ENCODE peak calls at places on chromosomes 7 and 10, in ten cellular contexts. One of them, this sample, is unnamed.

GRCh38 chr7:69840248-69840647 is 242.0 kb downstream of the AUTS2 start:
- DNase-seq in stomach: no peak
- DNase-seq in astrocyte of the spinal cord: peak
- DNase-seq in pancreas: no peak
- DNase-seq in prostate gland: no peak
- DNase-seq in bronchial epithelial cell: no peak
- DNase-seq in mammary epithelial cell: no peak
- DNase-seq in NB4: no peak
- DNase-seq in fibroblast of pulmonary artery: no peak
- DNase-seq in K562: no peak
- DNase-seq in this sample: no peak

GRCh38 chr10:27188259-27188658 is 33.1 kb downstream of the MASTL start:
- DNase-seq in bronchial epithelial cell: peak
- DNase-seq in mammary epithelial cell: peak
- DNase-seq in stomach: no peak
- DNase-seq in pancreas: no peak
- DNase-seq in NB4: no peak
- DNase-seq in fibroblast of pulmonary artery: no peak
- DNase-seq in astrocyte of the spinal cord: no peak
- DNase-seq in prostate gland: no peak
- DNase-seq in K562: no peak
- DNase-seq in this sample: no peak

GRCh38 chr7:1289681-1290261 is 57.1 kb downstream of the UNCX start:
- DNase-seq in prostate gland: no peak
- DNase-seq in K562: no peak
- DNase-seq in bronchial epithelial cell: no peak
- DNase-seq in pancreas: no peak
- DNase-seq in NB4: no peak
- DNase-seq in mammary epithelial cell: no peak
- DNase-seq in astrocyte of the spinal cord: no peak
- DNase-seq in fibroblast of pulmonary artery: no peak
- DNase-seq in stomach: no peak
- DNase-seq in this sample: no peak

GRCh38 chr10:25209618-25210017 is 34.8 kb downstream of the GPR158 start:
- DNase-seq in mammary epithelial cell: no peak
- DNase-seq in bronchial epithelial cell: no peak
- DNase-seq in astrocyte of the spinal cord: no peak
- DNase-seq in NB4: no peak
- DNase-seq in stomach: no peak
- DNase-seq in K562: no peak
- DNase-seq in fibroblast of pulmonary artery: no peak
- DNase-seq in prostate gland: no peak
- DNase-seq in pancreas: no peak
- DNase-seq in this sample: no peak

GRCh38 chr10:34979938-34980337 is 110.2 kb downstream of the CUL2 start:
- DNase-seq in mammary epithelial cell: no peak
- DNase-seq in fibroblast of pulmonary artery: no peak
- DNase-seq in stomach: no peak
- DNase-seq in prostate gland: no peak
- DNase-seq in NB4: no peak
- DNase-seq in astrocyte of the spinal cord: no peak
- DNase-seq in K562: no peak
- DNase-seq in pancreas: peak
- DNase-seq in bronchial epithelial cell: no peak
- DNase-seq in this sample: no peak

GRCh38 chr10:132861884-132862461 is 76.0 kb upstream of the NKX6-2 start:
- DNase-seq in bronchial epithelial cell: no peak
- DNase-seq in K562: no peak
- DNase-seq in NB4: no peak
- DNase-seq in prostate gland: no peak
- DNase-seq in pancreas: peak
- DNase-seq in stomach: no peak
- DNase-seq in mammary epithelial cell: no peak
- DNase-seq in astrocyte of the spinal cord: no peak
- DNase-seq in fibroblast of pulmonary artery: no peak
- DNase-seq in this sample: no peak

GRCh38 chr10:37535459-37536246 is 321.8 kb downstream of the ZNF248 start:
- DNase-seq in mammary epithelial cell: peak
- DNase-seq in stomach: no peak
- DNase-seq in astrocyte of the spinal cord: no peak
- DNase-seq in pancreas: no peak
- DNase-seq in fibroblast of pulmonary artery: no peak
- DNase-seq in K562: no peak
- DNase-seq in NB4: no peak
- DNase-seq in bronchial epithelial cell: no peak
- DNase-seq in prostate gland: no peak
- DNase-seq in this sample: no peak

GRCh38 chr10:69639291-69640195 is 9.5 kb downstream of the FAM241B start:
- DNase-seq in mammary epithelial cell: peak
- DNase-seq in fibroblast of pulmonary artery: peak
- DNase-seq in astrocyte of the spinal cord: peak
- DNase-seq in stomach: peak
- DNase-seq in prostate gland: peak
- DNase-seq in bronchial epithelial cell: peak
- DNase-seq in NB4: peak
- DNase-seq in pancreas: no peak
- DNase-seq in K562: peak
- DNase-seq in this sample: peak

GRCh38 chr7:36668080-36668479 is 56.2 kb downstream of the AOAH start:
- DNase-seq in NB4: no peak
- DNase-seq in astrocyte of the spinal cord: no peak
- DNase-seq in prostate gland: no peak
- DNase-seq in mammary epithelial cell: peak
- DNase-seq in stomach: no peak
- DNase-seq in pancreas: no peak
- DNase-seq in bronchial epithelial cell: peak
- DNase-seq in fibroblast of pulmonary artery: no peak
- DNase-seq in K562: no peak
- DNase-seq in this sample: no peak

GRCh38 chr7:73822319-73823173 is 8.2 kb upstream of the CLDN4 start:
- DNase-seq in bronchial epithelial cell: peak
- DNase-seq in mammary epithelial cell: peak
- DNase-seq in NB4: no peak
- DNase-seq in stomach: no peak
- DNase-seq in K562: peak
- DNase-seq in fibroblast of pulmonary artery: peak
- DNase-seq in prostate gland: peak
- DNase-seq in pancreas: peak
- DNase-seq in astrocyte of the spinal cord: peak
- DNase-seq in this sample: peak

GRCh38 chr10:122267849-122268737 is 3.0 kb upstream of the BTBD16 start:
- DNase-seq in fibroblast of pulmonary artery: peak
- DNase-seq in bronchial epithelial cell: peak
- DNase-seq in pancreas: peak
- DNase-seq in stomach: peak
- DNase-seq in astrocyte of the spinal cord: peak
- DNase-seq in mammary epithelial cell: peak
- DNase-seq in K562: peak
- DNase-seq in NB4: peak
- DNase-seq in prostate gland: no peak
- DNase-seq in this sample: peak

DNA sequence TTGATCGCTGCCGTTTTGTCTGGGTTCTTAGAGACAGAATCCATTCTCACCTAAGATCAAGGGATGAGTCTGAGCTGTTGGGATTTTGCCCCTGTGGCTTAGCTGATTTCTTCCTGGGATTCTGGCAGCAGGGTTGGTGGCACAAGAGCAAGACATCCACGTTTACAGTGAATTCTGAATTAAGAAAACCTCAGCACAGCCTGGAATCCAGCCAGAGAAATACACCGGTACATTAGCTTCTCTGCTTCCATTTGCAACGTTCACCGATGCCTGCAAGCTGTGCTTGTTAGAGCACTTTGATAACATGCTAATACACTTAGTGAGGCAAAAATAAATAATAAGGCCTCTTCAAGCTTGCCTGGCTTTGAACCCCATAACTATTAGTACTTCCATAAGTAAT is 569.8 kb downstream of the CALN1 start:
- DNase-seq in prostate gland: no peak
- DNase-seq in K562: no peak
- DNase-seq in mammary epithelial cell: no peak
- DNase-seq in NB4: no peak
- DNase-seq in stomach: no peak
- DNase-seq in astrocyte of the spinal cord: no peak
- DNase-seq in pancreas: no peak
- DNase-seq in fibroblast of pulmonary artery: no peak
- DNase-seq in bronchial epithelial cell: no peak
- DNase-seq in this sample: no peak
- H3K4me3 ChIP-seq in prostate gland: no peak
- H3K4me3 ChIP-seq in K562: no peak
- H3K4me3 ChIP-seq in mammary epithelial cell: no peak
- H3K4me3 ChIP-seq in NB4: no peak
- H3K4me3 ChIP-seq in stomach: no peak
- H3K4me3 ChIP-seq in astrocyte of the spinal cord: no peak
- H3K4me3 ChIP-seq in pancreas: no peak
- H3K4me3 ChIP-seq in fibroblast of pulmonary artery: no peak
- H3K4me3 ChIP-seq in bronchial epithelial cell: no peak
- H3K4me3 ChIP-seq in this sample: no peak

GRCh38 chr7:17474724-17475344 is 176.4 kb downstream of the AHR start:
- DNase-seq in mammary epithelial cell: no peak
- DNase-seq in K562: peak
- DNase-seq in NB4: peak
- DNase-seq in prostate gland: no peak
- DNase-seq in pancreas: no peak
- DNase-seq in astrocyte of the spinal cord: no peak
- DNase-seq in fibroblast of pulmonary artery: no peak
- DNase-seq in stomach: no peak
- DNase-seq in bronchial epithelial cell: no peak
- DNase-seq in this sample: no peak
- TF ChIP-seq CTCF in mammary epithelial cell: peak
- TF ChIP-seq CTCF in K562: no peak
- TF ChIP-seq CTCF in NB4: peak
- TF ChIP-seq CTCF in prostate gland: no peak
- TF ChIP-seq CTCF in pancreas: no peak
- TF ChIP-seq CTCF in astrocyte of the spinal cord: peak
- TF ChIP-seq CTCF in fibroblast of pulmonary artery: peak
- TF ChIP-seq CTCF in stomach: no peak
- TF ChIP-seq CTCF in bronchial epithelial cell: peak
- TF ChIP-seq CTCF in this sample: peak

GRCh38 chr10:103555321-103555649 is 61.8 kb downstream of the NEURL1 start:
- DNase-seq in mammary epithelial cell: no peak
- DNase-seq in fibroblast of pulmonary artery: no peak
- DNase-seq in NB4: no peak
- DNase-seq in prostate gland: no peak
- DNase-seq in bronchial epithelial cell: no peak
- DNase-seq in astrocyte of the spinal cord: no peak
- DNase-seq in pancreas: no peak
- DNase-seq in stomach: no peak
- DNase-seq in K562: no peak
- DNase-seq in this sample: no peak

GRCh38 chr10:103552856-103553742 is 59.6 kb downstream of the NEURL1 start:
- DNase-seq in prostate gland: no peak
- DNase-seq in fibroblast of pulmonary artery: no peak
- DNase-seq in mammary epithelial cell: no peak
- DNase-seq in astrocyte of the spinal cord: no peak
- DNase-seq in NB4: no peak
- DNase-seq in bronchial epithelial cell: no peak
- DNase-seq in pancreas: peak
- DNase-seq in K562: no peak
- DNase-seq in stomach: no peak
- DNase-seq in this sample: no peak

GRCh38 chr10:103553743-103554487 is 60.4 kb downstream of the NEURL1 start:
- DNase-seq in fibroblast of pulmonary artery: no peak
- DNase-seq in astrocyte of the spinal cord: no peak
- DNase-seq in mammary epithelial cell: no peak
- DNase-seq in stomach: no peak
- DNase-seq in bronchial epithelial cell: no peak
- DNase-seq in K562: no peak
- DNase-seq in pancreas: no peak
- DNase-seq in prostate gland: no peak
- DNase-seq in NB4: no peak
- DNase-seq in this sample: no peak

GRCh38 chr10:103555712-103556111 is 62.2 kb downstream of the NEURL1 start:
- DNase-seq in astrocyte of the spinal cord: no peak
- DNase-seq in mammary epithelial cell: no peak
- DNase-seq in stomach: no peak
- DNase-seq in fibroblast of pulmonary artery: no peak
- DNase-seq in prostate gland: no peak
- DNase-seq in K562: no peak
- DNase-seq in NB4: no peak
- DNase-seq in pancreas: peak
- DNase-seq in bronchial epithelial cell: no peak
- DNase-seq in this sample: no peak

DNA sequence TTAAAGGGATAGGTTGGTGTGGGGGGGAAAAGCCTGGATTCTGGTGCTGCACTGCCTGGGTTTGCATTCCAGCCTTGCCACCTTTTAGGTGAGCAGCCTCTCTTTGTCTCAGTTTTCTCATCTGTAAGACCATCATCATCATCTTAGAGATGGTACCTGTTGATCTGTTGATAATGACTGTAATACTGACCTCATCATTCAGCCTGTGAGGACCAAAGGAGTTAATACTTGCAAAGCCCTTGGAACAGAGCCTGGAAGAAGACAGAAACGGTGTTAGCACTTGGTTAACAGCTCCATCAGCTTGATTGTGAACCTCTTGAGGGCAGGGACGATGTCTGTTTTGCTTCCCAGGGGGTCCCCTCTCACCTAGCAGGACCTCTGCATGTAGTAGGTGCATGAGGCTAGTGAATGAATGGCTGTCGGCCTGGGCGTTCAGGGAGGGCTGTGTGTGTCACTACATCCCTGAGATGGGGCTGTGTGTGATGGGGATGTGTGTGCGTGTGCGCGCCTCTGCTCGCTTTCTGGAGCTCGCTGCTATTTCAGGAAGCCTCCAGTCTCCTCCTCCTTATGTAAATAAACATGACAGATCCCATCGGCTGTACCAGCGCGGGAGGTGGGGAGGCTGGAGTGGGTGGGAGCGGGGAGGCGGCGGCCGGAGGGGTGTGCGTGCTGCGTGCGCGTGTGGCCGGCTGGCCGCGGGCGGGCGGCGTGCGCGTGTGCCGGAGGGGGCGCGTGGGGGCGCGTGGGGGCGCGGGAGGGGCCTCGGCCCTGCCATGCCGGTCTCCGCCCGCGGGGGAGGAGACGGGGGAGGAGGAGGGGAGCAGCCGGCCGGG is 61.2 kb downstream of the NEURL1 start:
- DNase-seq in NB4: peak
- DNase-seq in pancreas: peak
- DNase-seq in fibroblast of pulmonary artery: peak
- DNase-seq in K562: peak
- DNase-seq in prostate gland: peak
- DNase-seq in astrocyte of the spinal cord: peak
- DNase-seq in mammary epithelial cell: peak
- DNase-seq in stomach: peak
- DNase-seq in bronchial epithelial cell: peak
- DNase-seq in this sample: peak
- H3K4me3 ChIP-seq in NB4: no peak
- H3K4me3 ChIP-seq in pancreas: peak
- H3K4me3 ChIP-seq in fibroblast of pulmonary artery: peak
- H3K4me3 ChIP-seq in K562: peak
- H3K4me3 ChIP-seq in prostate gland: peak
- H3K4me3 ChIP-seq in astrocyte of the spinal cord: no peak
- H3K4me3 ChIP-seq in mammary epithelial cell: peak
- H3K4me3 ChIP-seq in stomach: peak
- H3K4me3 ChIP-seq in bronchial epithelial cell: peak
- H3K4me3 ChIP-seq in this sample: peak

DNA sequence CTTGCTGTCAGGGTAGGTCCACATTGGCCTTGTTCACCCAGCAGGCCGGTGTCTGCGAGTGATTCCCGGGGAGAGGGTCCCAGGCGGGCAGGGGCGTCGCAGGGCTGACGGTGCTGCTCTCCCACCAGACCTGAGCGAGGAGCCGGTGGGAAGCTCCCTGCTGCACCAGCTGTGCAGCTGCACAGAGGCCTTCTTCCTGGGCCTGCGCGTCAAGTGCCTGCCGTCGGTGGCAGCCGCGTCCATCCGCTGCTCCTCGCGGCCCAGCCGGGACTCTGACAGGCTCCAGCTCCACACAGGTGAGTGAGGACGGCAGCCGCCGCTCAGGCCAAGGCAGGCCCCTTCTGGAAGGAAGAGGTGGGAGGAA is 14.6 kb downstream of the AMZ1 start:
- DNase-seq in K562: no peak
- DNase-seq in prostate gland: no peak
- DNase-seq in mammary epithelial cell: no peak
- DNase-seq in astrocyte of the spinal cord: no peak
- DNase-seq in bronchial epithelial cell: no peak
- DNase-seq in NB4: no peak
- DNase-seq in pancreas: no peak
- DNase-seq in fibroblast of pulmonary artery: no peak
- DNase-seq in stomach: no peak
- DNase-seq in this sample: no peak
- TF ChIP-seq CTCF in K562: no peak
- TF ChIP-seq CTCF in prostate gland: no peak
- TF ChIP-seq CTCF in mammary epithelial cell: no peak
- TF ChIP-seq CTCF in astrocyte of the spinal cord: no peak
- TF ChIP-seq CTCF in bronchial epithelial cell: no peak
- TF ChIP-seq CTCF in NB4: no peak
- TF ChIP-seq CTCF in pancreas: no peak
- TF ChIP-seq CTCF in fibroblast of pulmonary artery: no peak
- TF ChIP-seq CTCF in stomach: no peak
- TF ChIP-seq CTCF in this sample: no peak

This sample was measured in foreskin fibroblast.